ENCODE peak calls at places on chromosomes 13 and 19, in nine cellular contexts. S, G, J, K, U, X, H, L and M are unnamed samples.

GRCh38 chr13:105436946-105437345 is 1098.5 kb downstream of the EFNB2 start:
- DNase-seq in U (no peak), J (peak; percentile 39), S (no peak), G (no peak), H (no peak), K (no peak), X (no peak), L (no peak), M (no peak)

GRCh38 chr19:51187395-51188226 is 37.3 kb upstream of the CD33 start:
- DNase-seq in H (no peak), L (no peak), U (no peak), S (no peak), K (no peak), G (no peak), X (no peak), J (no peak), M (no peak)

GRCh38 chr13:31105020-31105800 is 56.5 kb downstream of the HSPH1 start:
- DNase-seq in L (no peak), S (no peak), U (no peak), H (no peak), K (no peak), X (no peak), G (no peak), J (peak; percentile 15), M (no peak)

GRCh38 chr19:35715981-35716734 is 1.6 kb upstream of the KMT2B start:
- DNase-seq in G (no peak), H (no peak), X (no peak), S (no peak), J (peak; percentile 45), L (no peak), U (no peak), K (no peak), M (no peak)

GRCh38 chr13:39023761-39024160 is 14.1 kb downstream of the PROSER1 start:
- DNase-seq in J (no peak), U (no peak), K (no peak), S (no peak), X (no peak), H (no peak), L (no peak), G (no peak), M (no peak)

GRCh38 chr13:28820099-28821051 is at the start of gene MTUS2:
- DNase-seq in U (no peak), H (peak; percentile 8), S (no peak), J (no peak), X (no peak), K (no peak), G (peak; percentile 72), L (no peak), M (no peak)

GRCh38 chr13:110155072-110155471 is 151.9 kb downstream of the COL4A1 start:
- DNase-seq in J (no peak), H (no peak), G (peak; percentile 56), X (no peak), U (no peak), S (no peak), K (no peak), L (no peak), M (no peak)

GRCh38 chr19:16062789-16063188 is 13.5 kb upstream of the TPM4 start:
- DNase-seq in G (peak; percentile 75), J (no peak), S (no peak), U (no peak), X (peak; percentile 58), H (no peak), K (no peak), L (peak; percentile 76), M (peak; percentile 65)

GRCh38 chr13:99022953-99023352 is 45.1 kb upstream of the DOCK9 start:
- DNase-seq in U (no peak), G (no peak), L (no peak), X (no peak), H (no peak), K (no peak), S (no peak), J (no peak), M (no peak)

GRCh38 chr13:100290165-100290801 is 201.4 kb downstream of the PCCA start:
- DNase-seq in H (no peak), G (no peak), K (no peak), S (no peak), J (no peak), L (no peak), U (no peak), X (no peak), M (no peak)

GRCh38 chr13:38421590-38422560 is 72.2 kb downstream of the UFM1 start:
- DNase-seq in U (no peak), G (no peak), S (no peak), L (no peak), H (no peak), X (no peak), J (peak; percentile 17), K (no peak), M (no peak)

GRCh38 chr19:19226663-19227062 is 14.9 kb downstream of the NCAN start:
- DNase-seq in S (no peak), G (peak; percentile 47), J (no peak), H (no peak), K (no peak), X (no peak), L (no peak), U (no peak), M (no peak)

GRCh38 chr19:54388001-54388802 is 23.5 kb upstream of the LAIR1 start:
- DNase-seq in X (peak; percentile 7), U (no peak), K (no peak), H (peak; percentile 14), J (no peak), G (no peak), L (peak; percentile 51), S (peak; percentile 6), M (peak; percentile 20)

GRCh38 chr13:46211521-46212351 is at the start of gene LRRC63:
- DNase-seq in S (peak; percentile 71), K (no peak), L (peak; percentile 70), X (peak; percentile 74), G (peak; percentile 81), U (peak; percentile 51), J (peak; percentile 48), H (peak; percentile 80), M (peak; percentile 74)

GRCh38 chr13:113192279-113192678 is 16.2 kb downstream of the PCID2 start:
- DNase-seq in K (no peak), X (no peak), J (no peak), S (no peak), L (no peak), H (no peak), G (no peak), U (no peak), M (no peak)

GRCh38 chr19:8117991-8118390 is 31.4 kb downstream of the FBN3 start:
- DNase-seq in H (no peak), X (no peak), S (no peak), G (no peak), L (no peak), K (no peak), U (no peak), J (no peak), M (no peak)

GRCh38 chr19:18519962-18520847 is 1.7 kb downstream of the ELL start:
- DNase-seq in J (peak; percentile 85), H (no peak), G (peak; percentile 80), S (peak; percentile 39), K (peak; percentile 62), X (peak; percentile 50), U (no peak), L (peak; percentile 85), M (peak; percentile 34)

GRCh38 chr19:16571283-16571682 is 932 bp downstream of the SLC35E1 start:
- DNase-seq in S (no peak), L (no peak), K (no peak), U (no peak), X (no peak), J (peak; percentile 56), H (no peak), G (no peak), M (no peak)

GRCh38 chr13:43307921-43308433 is 284.6 kb downstream of the DNAJC15 start:
- DNase-seq in S (no peak), L (peak; percentile 65), X (no peak), J (peak; percentile 77), G (no peak), H (no peak), U (no peak), K (no peak), M (no peak)